ENCODE peak calls at places on chromosomes 16 and 17, in five cellular contexts. G is endothelial cell of umbilical vein, L is A549, F is GM12878, Y is HepG2. S is an unnamed sample.

GRCh38 chr17:4948997-4949320 is 629 bp upstream of the PFN1 start:
- DNase-seq in G (peak), L (peak), F (no peak), Y (peak), S (peak)

GRCh38 chr16:1610071-1610840 is 1.6 kb downstream of the IFT140 start:
- DNase-seq in G (peak), L (peak), F (peak), Y (peak), S (peak)

GRCh38 chr16:60729052-60729451 is 1307.2 kb downstream of the CDH8 start:
- DNase-seq in G (no peak), L (no peak), F (no peak), Y (no peak), S (no peak)

GRCh38 chr17:55433029-55433628 is 11.5 kb upstream of the MMD start:
- DNase-seq in G (no peak), L (peak), F (no peak), Y (peak), S (no peak)

GRCh38 chr17:68849673-68850260 is 105.4 kb downstream of the ABCA8 start:
- DNase-seq in G (no peak), L (no peak), F (no peak), Y (no peak), S (no peak)

GRCh38 chr17:75084039-75084660 is 3.6 kb upstream of the SLC16A5 start:
- DNase-seq in G (peak), L (peak), F (no peak), Y (peak), S (no peak)

GRCh38 chr17:28717578-28718316 is at the start of gene RAB34:
- DNase-seq in G (peak), L (peak), F (no peak), Y (no peak), S (no peak)

GRCh38 chr17:50831430-50832064 is 3.8 kb upstream of the WFIKKN2 start:
- DNase-seq in G (no peak), L (no peak), F (no peak), Y (no peak), S (no peak)

GRCh38 chr17:32870027-32870670 is 6.8 kb downstream of the MYO1D start:
- DNase-seq in G (peak), L (no peak), F (no peak), Y (no peak), S (no peak)

GRCh38 chr16:63302841-63303240 is 1266.6 kb upstream of the CDH8 start:
- DNase-seq in G (no peak), L (no peak), F (no peak), Y (no peak), S (no peak)

GRCh38 chr17:17033466-17033865 is 8.8 kb upstream of the MPRIP start:
- DNase-seq in G (no peak), L (no peak), F (no peak), Y (no peak), S (no peak)

GRCh38 chr16:67668495-67669157 is 2.0 kb downstream of the C16orf86 start:
- DNase-seq in G (no peak), L (no peak), F (no peak), Y (no peak), S (peak)

GRCh38 chr16:4293822-4294457 is 21.1 kb upstream of the TFAP4 start:
- DNase-seq in G (peak), L (peak), F (no peak), Y (no peak), S (no peak)

GRCh38 chr17:63998050-63998720 is at the start of gene PRR29:
- DNase-seq in G (peak), L (peak), F (no peak), Y (peak), S (peak)

GRCh38 chr16:56999409-57000270 is 10.3 kb downstream of the NLRC5 start:
- DNase-seq in G (no peak), L (no peak), F (no peak), Y (no peak), S (no peak)

GRCh38 chr16:81703177-81704155 is 75.6 kb upstream of the PLCG2 start:
- DNase-seq in G (peak), L (peak), F (no peak), Y (no peak), S (peak)

GRCh38 chr17:38733315-38734234 is 3.4 kb downstream of the CISD3 start:
- DNase-seq in G (no peak), L (peak), F (no peak), Y (peak), S (peak)
- TF ChIP-seq MYC in G (no peak), L (no peak), F (no peak), Y (no peak), S (no peak)

GRCh38 chr16:79621027-79621426 is 20.5 kb upstream of the MAF start:
- DNase-seq in G (no peak), L (no peak), F (no peak), Y (no peak), S (no peak)
- TF ChIP-seq MAX in G (no peak), L (no peak), F (no peak), Y (no peak), S (no peak)

DNA sequence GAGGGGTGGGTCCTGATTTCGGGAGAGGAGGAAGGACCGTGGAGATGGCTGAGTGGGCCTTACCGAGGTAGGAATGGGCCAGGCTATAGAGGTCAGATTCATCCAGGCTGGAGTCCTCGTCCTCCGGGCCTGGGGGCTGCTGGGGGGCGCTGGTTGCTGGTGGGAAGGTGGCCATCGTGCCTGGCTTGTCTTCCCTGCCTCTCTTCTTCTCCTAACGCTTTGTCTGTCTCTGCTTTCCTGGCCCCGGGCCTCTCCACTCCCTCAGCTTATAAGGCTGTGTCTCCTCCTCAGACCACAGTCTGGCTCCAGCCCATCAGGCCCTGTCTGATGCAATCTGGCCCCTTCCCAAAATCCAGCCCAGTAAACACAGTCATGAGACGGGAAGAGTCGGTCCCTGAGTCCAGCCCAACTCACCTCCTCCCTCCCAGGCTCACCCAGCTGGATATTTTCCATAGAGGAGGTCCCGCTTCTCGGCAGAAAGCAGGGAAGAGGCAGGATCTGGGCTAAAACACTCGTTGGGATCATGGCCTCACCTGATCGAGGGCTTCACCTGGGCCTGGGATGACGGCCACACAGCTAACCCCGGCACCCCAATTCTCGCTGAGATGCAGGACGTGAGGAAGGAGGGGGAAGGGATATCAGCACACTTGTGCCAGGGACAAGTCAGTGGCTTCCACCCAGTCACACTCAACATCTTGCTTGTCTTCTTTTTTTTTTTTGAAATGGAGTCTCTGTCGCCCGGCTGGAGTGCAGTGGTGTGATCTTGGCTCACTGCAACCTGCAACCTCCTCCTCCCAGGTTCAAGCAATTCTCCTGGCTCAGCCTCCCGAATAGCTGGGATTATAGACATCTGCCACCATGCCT is at the start of gene NUPR1:
- DNase-seq in G (peak), L (peak), F (no peak), Y (peak), S (no peak)
- H3K4me3 ChIP-seq in G (no peak), L (peak), F (no peak), Y (peak), S (no peak)

DNA sequence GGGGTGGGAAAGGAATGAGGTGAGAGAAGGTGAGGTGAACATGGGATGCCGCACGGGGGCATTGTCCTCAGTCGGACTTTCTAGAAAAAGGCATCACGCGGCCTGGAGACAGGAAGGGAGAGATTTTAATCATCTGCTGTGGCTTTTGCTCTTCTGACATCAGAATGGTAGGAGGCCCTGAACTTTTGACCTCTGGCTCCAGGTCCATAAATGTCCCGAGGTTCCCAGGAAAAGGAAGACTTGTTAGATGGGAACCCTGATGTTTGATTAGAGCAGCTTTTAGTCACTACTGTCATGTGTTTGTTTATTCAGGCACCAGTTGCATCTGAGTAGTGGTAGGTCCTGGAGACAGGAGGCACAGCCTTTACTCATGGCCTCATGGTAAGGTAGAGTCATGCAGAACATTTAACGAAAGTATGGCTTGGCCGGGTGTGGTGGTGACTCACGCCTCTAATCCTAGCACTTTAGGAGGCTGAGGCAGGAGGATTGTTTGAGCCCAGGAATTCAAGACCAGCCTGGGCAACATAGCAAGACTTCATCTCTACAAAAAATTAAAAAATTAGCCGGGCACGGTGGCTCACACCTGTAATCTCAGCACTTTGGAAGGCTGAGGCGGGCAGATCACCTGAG is 203.1 kb downstream of the MSI2 start:
- DNase-seq in G (no peak), L (peak), F (no peak), Y (peak), S (no peak)
- TF ChIP-seq MYC in G (no peak), L (no peak), F (no peak), Y (peak), S (no peak)

DNA sequence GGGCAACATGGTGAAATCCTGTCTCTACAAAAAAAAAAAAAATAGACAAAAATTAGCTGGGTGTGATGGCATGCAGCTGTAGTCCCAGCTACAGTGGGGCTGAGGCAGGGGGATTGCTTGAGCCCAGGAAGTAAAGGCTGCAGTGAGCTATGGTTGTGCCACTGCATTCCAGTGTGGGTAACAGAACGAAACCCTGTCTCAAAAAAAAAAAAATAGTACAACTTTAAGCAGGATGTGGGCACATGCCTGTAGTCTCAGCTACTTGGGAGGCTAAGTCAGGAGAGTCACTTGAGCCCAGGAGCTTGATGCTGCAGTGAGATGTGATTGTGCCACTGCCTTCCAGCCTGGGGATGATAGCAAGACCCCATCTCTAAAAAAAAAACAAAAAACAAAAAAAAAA is 43.6 kb downstream of the TENT4B start:
- DNase-seq in G (no peak), L (no peak), F (no peak), Y (no peak), S (no peak)
- TF ChIP-seq MAX in G (no peak), L (no peak), F (no peak), Y (no peak), S (no peak)

GRCh38 chr16:86120201-86120981 is 221.4 kb downstream of the IRF8 start:
- DNase-seq in G (peak), L (no peak), F (no peak), Y (no peak), S (peak)

GRCh38 chr16:86118467-86119307 is 219.7 kb downstream of the IRF8 start:
- DNase-seq in G (no peak), L (no peak), F (peak), Y (no peak), S (no peak)

GRCh38 chr16:86122681-86123342 is 223.8 kb downstream of the IRF8 start:
- DNase-seq in G (no peak), L (no peak), F (no peak), Y (no peak), S (no peak)

GRCh38 chr16:86121611-86122010 is 222.6 kb downstream of the IRF8 start:
- DNase-seq in G (no peak), L (no peak), F (no peak), Y (no peak), S (no peak)

GRCh38 chr16:86120982-86121242 is 221.9 kb downstream of the IRF8 start:
- DNase-seq in G (no peak), L (no peak), F (no peak), Y (no peak), S (no peak)
- H3K4me3 ChIP-seq in G (no peak), L (no peak), F (no peak), Y (no peak), S (no peak)

S was measured in NB4.